ENCODE peak calls at places on chromosomes 11 and 22, in nine cellular contexts. F, S, I, J, Q, M, X, H and N are unnamed samples.

GRCh38 chr11:128898580-128899344 is 7.6 kb downstream of the KCNJ5 start:
- DNase-seq in I (no peak), F (no peak), M (no peak), X (peak; percentile 56), J (no peak), S (no peak), H (no peak), Q (peak; percentile 63), N (peak; percentile 68)

GRCh38 chr11:71326328-71326940 is 74.1 kb upstream of the SHANK2 start:
- DNase-seq in F (no peak), Q (no peak), H (no peak), M (no peak), X (no peak), I (no peak), J (no peak), S (peak; percentile 40), N (no peak)

GRCh38 chr11:26149585-26149984 is 182.3 kb upstream of the ANO3 start:
- DNase-seq in J (no peak), F (no peak), Q (no peak), S (no peak), M (no peak), H (no peak), X (no peak), I (no peak), N (no peak)

GRCh38 chr11:85748455-85748891 is 62.5 kb downstream of the SYTL2 start:
- DNase-seq in F (no peak), M (no peak), I (no peak), J (peak; percentile 17), H (no peak), X (no peak), S (no peak), Q (no peak), N (no peak)

GRCh38 chr11:130206141-130206540 is 46.6 kb downstream of the ST14 start:
- DNase-seq in Q (no peak), X (no peak), S (peak; percentile 48), I (no peak), J (no peak), H (no peak), F (no peak), M (no peak), N (no peak)

GRCh38 chr11:58629857-58630256 is 7.4 kb downstream of the CNTF start:
- DNase-seq in I (peak; percentile 53), F (no peak), X (peak; percentile 45), J (peak; percentile 34), S (no peak), H (peak; percentile 54), M (no peak), Q (no peak), N (no peak)

GRCh38 chr22:41650821-41651220 is 29.7 kb downstream of the XRCC6 start:
- DNase-seq in I (no peak), S (peak; percentile 47), Q (no peak), X (no peak), F (no peak), M (no peak), H (no peak), J (no peak), N (no peak)

GRCh38 chr11:8277691-8278090 is 14.0 kb upstream of the LMO1 start:
- DNase-seq in J (no peak), M (no peak), Q (no peak), X (no peak), H (no peak), F (no peak), I (no peak), S (peak; percentile 39), N (no peak)

GRCh38 chr11:88813233-88813915 is 252.4 kb downstream of the GRM5 start:
- DNase-seq in S (no peak), I (no peak), M (no peak), F (no peak), H (peak; percentile 4), X (no peak), J (no peak), Q (no peak), N (no peak)

GRCh38 chr11:2665747-2666710 is 33.8 kb downstream of the KCNQ1OT1 start:
- DNase-seq in J (no peak), F (no peak), Q (no peak), H (no peak), X (peak; percentile 29), I (peak; percentile 39), M (no peak), S (no peak), N (no peak)

GRCh38 chr22:32824531-32825315 is 23.2 kb downstream of the TIMP3 start:
- DNase-seq in F (no peak), M (no peak), H (no peak), Q (no peak), S (peak; percentile 51), I (no peak), X (no peak), J (no peak), N (no peak)

GRCh38 chr11:17188675-17189074 is 19.1 kb downstream of the PIK3C2A start:
- DNase-seq in I (no peak), Q (no peak), S (no peak), M (no peak), X (no peak), F (no peak), H (no peak), J (no peak), N (no peak)

GRCh38 chr22:31490496-31490925 is 869 bp upstream of the EIF4ENIF1 start:
- DNase-seq in X (peak; percentile 79), J (peak; percentile 27), I (peak; percentile 57), S (peak; percentile 70), H (peak; percentile 80), F (peak; percentile 16), Q (peak; percentile 69), M (no peak), N (peak; percentile 21)
- H3K4me1 ChIP-seq in X (peaks cover 25% of the 10 kb centered on the region), J (peaks cover 24% of the 10 kb centered on the region), I (peaks cover 6% of the 10 kb centered on the region), S (peaks cover 24% of the 10 kb centered on the region), H (peaks cover 47% of the 10 kb centered on the region), F (peaks cover 58% of the 10 kb centered on the region), Q (peaks cover 3% of the 10 kb centered on the region), M (peaks cover 4% of the 10 kb centered on the region), N (peaks cover 1% of the 10 kb centered on the region)

GRCh38 chr22:17097701-17098100 is 12.9 kb downstream of the IL17RA start:
- DNase-seq in F (no peak), X (no peak), Q (no peak), J (no peak), M (no peak), H (no peak), I (no peak), S (peak; percentile 60), N (no peak)
- H3K4me1 ChIP-seq in F (no peaks in the 10 kb centered on the region), X (peaks cover 8% of the 10 kb centered on the region), Q (peaks cover 2% of the 10 kb centered on the region), J (no peaks in the 10 kb centered on the region), M (no peaks in the 10 kb centered on the region), H (peaks cover 36% of the 10 kb centered on the region), I (no peaks in the 10 kb centered on the region), S (no peaks in the 10 kb centered on the region), N (no peaks in the 10 kb centered on the region)

GRCh38 chr11:65611758-65612603 is 2.0 kb downstream of the MAP3K11 start:
- DNase-seq in H (no peak), M (no peak), S (peak; percentile 65), X (no peak), Q (no peak), F (no peak), I (no peak), J (no peak), N (no peak)

GRCh38 chr11:65611028-65611757 is 2.8 kb downstream of the MAP3K11 start:
- DNase-seq in X (peak; percentile 49), M (no peak), J (no peak), Q (peak; percentile 62), F (peak; percentile 68), H (no peak), I (no peak), S (peak; percentile 78), N (peak; percentile 76)

GRCh38 chr11:65612691-65613090 is 1.3 kb downstream of the MAP3K11 start:
- DNase-seq in J (no peak), M (no peak), F (no peak), S (peak; percentile 70), X (no peak), Q (no peak), I (no peak), H (no peak), N (no peak)

GRCh38 chr11:65615229-65615949 is at the start of gene PCNX3:
- DNase-seq in X (peak; percentile 100), M (peak; percentile 100), I (peak; percentile 100), H (peak; percentile 100), J (peak; percentile 100), F (peak; percentile 100), Q (peak; percentile 100), S (peak; percentile 100), N (peak; percentile 100)

DNA sequence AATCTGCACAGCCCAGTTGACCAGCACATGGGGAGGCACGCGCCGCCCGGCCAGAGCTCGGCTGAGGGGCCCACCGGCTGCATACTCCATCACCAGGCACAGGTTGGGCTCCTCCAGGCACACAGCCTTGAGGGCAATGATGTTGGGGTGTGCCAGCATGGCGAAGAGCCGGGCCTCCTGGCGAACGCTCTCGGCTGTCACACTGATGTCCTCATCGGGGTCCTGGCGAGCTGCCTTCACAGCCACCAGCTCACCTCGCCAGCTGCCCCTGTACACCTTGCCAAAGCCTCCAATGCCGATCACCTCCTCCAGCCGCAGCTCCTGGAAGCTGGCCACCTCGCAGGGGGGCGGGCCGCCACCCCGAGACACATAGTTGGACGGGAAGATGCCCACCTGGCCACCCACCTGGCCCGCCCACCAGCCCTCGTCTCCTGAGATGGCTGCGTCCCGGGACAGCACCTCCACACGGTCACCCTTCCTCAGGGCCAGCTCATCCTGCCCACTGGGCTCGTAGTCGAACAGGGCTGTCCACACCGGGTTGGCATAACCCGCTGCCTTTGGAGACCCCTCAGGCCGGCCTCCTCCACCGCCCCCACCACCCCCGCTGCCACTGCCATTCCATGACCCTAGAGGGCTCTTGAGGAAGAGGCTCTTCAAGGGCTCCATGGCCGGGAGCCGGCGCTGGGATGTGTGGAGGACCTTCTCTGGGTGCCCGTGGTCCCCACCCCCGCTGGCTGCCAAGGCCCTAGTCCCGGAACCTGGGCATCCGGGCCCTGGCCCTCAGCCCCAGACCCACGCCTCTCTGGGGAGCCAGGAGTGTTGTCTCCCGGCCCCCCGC is 711 bp downstream of the MAP3K11 start:
- DNase-seq in M (peak; percentile 73), X (peak; percentile 50), J (no peak), I (peak; percentile 28), H (peak; percentile 26), S (peak; percentile 77), Q (no peak), F (no peak), N (peak; percentile 43)
- H3K4me1 ChIP-seq in M (peaks cover 19% of the 10 kb centered on the region), X (peaks cover 57% of the 10 kb centered on the region), J (peaks cover 9% of the 10 kb centered on the region), I (peaks cover 12% of the 10 kb centered on the region), H (peaks cover 59% of the 10 kb centered on the region), S (peaks cover 52% of the 10 kb centered on the region), Q (peaks cover 23% of the 10 kb centered on the region), F (peaks cover 88% of the 10 kb centered on the region), N (peaks cover 5% of the 10 kb centered on the region)

GRCh38 chr11:27279491-27279890 is 83.5 kb downstream of the CCDC34 start:
- DNase-seq in S (no peak), H (no peak), X (no peak), J (no peak), F (no peak), Q (no peak), I (no peak), M (no peak), N (no peak)

GRCh38 chr11:27280131-27280530 is 82.9 kb downstream of the CCDC34 start:
- DNase-seq in S (no peak), F (no peak), X (no peak), J (no peak), M (no peak), H (no peak), I (no peak), Q (no peak), N (no peak)

GRCh38 chr11:27276141-27276540 is 86.9 kb downstream of the CCDC34 start:
- DNase-seq in S (no peak), X (no peak), Q (no peak), J (no peak), F (no peak), M (no peak), I (no peak), H (no peak), N (no peak)

GRCh38 chr11:27274854-27275395 is 88.1 kb downstream of the CCDC34 start:
- DNase-seq in S (no peak), Q (no peak), H (no peak), J (no peak), F (no peak), X (no peak), I (no peak), M (no peak), N (no peak)

GRCh38 chr11:27277843-27278242 is 85.2 kb downstream of the CCDC34 start:
- DNase-seq in M (no peak), Q (no peak), J (no peak), S (no peak), I (no peak), F (no peak), X (no peak), H (no peak), N (no peak)
- H3K4me1 ChIP-seq in M (peaks cover 9% of the 10 kb centered on the region), Q (no peaks in the 10 kb centered on the region), J (no peaks in the 10 kb centered on the region), S (peaks cover 13% of the 10 kb centered on the region), I (peaks cover 5% of the 10 kb centered on the region), F (peaks cover 11% of the 10 kb centered on the region), X (peaks cover 15% of the 10 kb centered on the region), H (no peaks in the 10 kb centered on the region), N (peaks cover 6% of the 10 kb centered on the region)